ENCODE peak calls at places on chromosome 21, in ten cellular contexts. D, F, J, C, B, W, H, T, M and S are unnamed samples.

GRCh38 chr21:28521932-28522826 is 470.5 kb downstream of the LTN1 start:
- DNase-seq in D (peak), M (no peak), F (peak), B (no peak), W (peak), C (no peak), H (peak), J (no peak), T (no peak), S (no peak)

GRCh38 chr21:46207006-46207919 is 21.3 kb downstream of the LSS start:
- DNase-seq in W (no peak), C (no peak), D (no peak), H (no peak), F (no peak), T (no peak), J (no peak), M (no peak), B (no peak), S (no peak)

GRCh38 chr21:14877581-14878228 is 187.1 kb downstream of the NRIP1 start:
- DNase-seq in D (peak), B (no peak), M (no peak), W (peak), F (no peak), C (no peak), J (no peak), H (no peak), T (no peak), S (peak)

GRCh38 chr21:31235671-31236450 is 108.2 kb downstream of the TIAM1 start:
- DNase-seq in J (no peak), W (no peak), F (no peak), H (no peak), D (peak), M (no peak), B (no peak), C (no peak), T (no peak), S (no peak)

GRCh38 chr21:41086551-41086950 is 81.4 kb upstream of the BACE2 start:
- DNase-seq in T (no peak), W (no peak), M (no peak), J (no peak), B (no peak), D (no peak), H (no peak), C (no peak), F (no peak), S (no peak)

GRCh38 chr21:39958731-39959130 is 91.5 kb downstream of the PCP4 start:
- DNase-seq in W (no peak), T (no peak), F (no peak), H (no peak), M (no peak), B (no peak), D (no peak), J (no peak), C (no peak), S (no peak)

GRCh38 chr21:24259241-24259640 is 1348.0 kb downstream of the MRPL39 start:
- DNase-seq in B (no peak), J (no peak), T (no peak), F (peak), W (no peak), H (no peak), M (no peak), D (no peak), C (no peak), S (no peak)

GRCh38 chr21:15442743-15443142 is 287.0 kb upstream of the USP25 start:
- DNase-seq in D (peak), M (no peak), J (no peak), H (no peak), F (no peak), W (no peak), T (no peak), B (no peak), C (no peak), S (no peak)

GRCh38 chr21:43808832-43809251 is 19.5 kb downstream of the RRP1 start:
- DNase-seq in T (no peak), B (no peak), M (no peak), H (no peak), C (no peak), F (no peak), J (no peak), D (no peak), W (no peak), S (no peak)

GRCh38 chr21:31713973-31714740 is 17.8 kb downstream of the SCAF4 start:
- DNase-seq in B (no peak), W (peak), M (no peak), F (no peak), D (no peak), J (no peak), H (no peak), C (no peak), T (no peak), S (no peak)

GRCh38 chr21:32712043-32712442 is 15.8 kb downstream of the SYNJ1 start:
- DNase-seq in H (no peak), W (no peak), M (no peak), T (no peak), F (no peak), C (no peak), D (no peak), B (peak), J (no peak), S (peak)

GRCh38 chr21:44761011-44761729 is 40.5 kb downstream of the UBE2G2 start:
- DNase-seq in F (no peak), W (no peak), T (no peak), H (no peak), C (no peak), D (no peak), J (peak), M (no peak), B (no peak), S (no peak)

GRCh38 chr21:46154155-46154954 is 1.0 kb downstream of the FTCD start:
- DNase-seq in D (no peak), M (no peak), B (no peak), C (no peak), H (no peak), T (no peak), W (no peak), J (no peak), F (no peak), S (no peak)

GRCh38 chr21:44378646-44379581 is 25.5 kb downstream of the TRPM2 start:
- DNase-seq in J (no peak), H (no peak), D (no peak), C (no peak), T (no peak), B (no peak), F (no peak), W (no peak), M (no peak), S (no peak)

GRCh38 chr21:25582888-25583287 is 24.4 kb downstream of the MRPL39 start:
- DNase-seq in M (no peak), F (no peak), J (no peak), H (no peak), C (no peak), D (no peak), W (no peak), T (no peak), B (no peak), S (no peak)

GRCh38 chr21:44836666-44837471 is 19.0 kb upstream of the SUMO3 start:
- DNase-seq in W (peak), B (no peak), C (no peak), J (peak), M (no peak), H (peak), T (no peak), D (peak), F (peak), S (no peak)

GRCh38 chr21:46078322-46078981 is 19.5 kb upstream of the COL6A2 start:
- DNase-seq in H (peak), D (no peak), T (peak), J (no peak), F (peak), M (no peak), C (no peak), W (no peak), B (no peak), S (no peak)

GRCh38 chr21:33368124-33368523 is 35.1 kb upstream of the IFNGR2 start:
- DNase-seq in H (no peak), B (no peak), M (no peak), W (no peak), C (no peak), T (no peak), J (no peak), D (no peak), F (no peak), S (no peak)

GRCh38 chr21:30436986-30437385 is 3.1 kb upstream of the KRTAP15-1 start:
- DNase-seq in C (no peak), M (no peak), J (no peak), F (no peak), H (no peak), W (no peak), D (no peak), T (no peak), B (no peak), S (no peak)

GRCh38 chr21:46191686-46192575 is 7.7 kb upstream of the SPATC1L start:
- DNase-seq in J (no peak), D (no peak), H (no peak), M (no peak), W (no peak), C (no peak), F (no peak), B (no peak), T (no peak), S (no peak)

GRCh38 chr21:45253180-45253579 is 34.5 kb downstream of the POFUT2 start:
- DNase-seq in D (no peak), B (no peak), W (peak), F (no peak), C (no peak), M (no peak), H (peak), T (peak), J (no peak), S (no peak)

GRCh38 chr21:41482321-41482720 is 25.6 kb downstream of the TMPRSS2 start:
- DNase-seq in J (no peak), B (no peak), C (no peak), H (no peak), W (no peak), F (no peak), D (no peak), T (no peak), M (no peak), S (no peak)